ENCODE peak calls at places on chromosomes 16 and 17, in five cellular contexts. O is HepG2, B is H1, N is K562, T is GM12878. U is an unnamed sample.

GRCh38 chr16:22240023-22240697 is 34.1 kb downstream of the EEF2K start:
- DNase-seq in O (no peak), B (no peak), N (no peak), T (no peak), U (no peak)

GRCh38 chr16:57304169-57305061 is 19.9 kb upstream of the PLLP start:
- DNase-seq in O (peak), B (no peak), N (no peak), T (peak), U (no peak)

GRCh38 chr16:67967956-67968439 is 439 bp downstream of the SLC12A4 start:
- DNase-seq in O (no peak), B (peak), N (peak), T (no peak), U (no peak)

GRCh38 chr17:57106107-57106835 is 21.2 kb downstream of the AKAP1 start:
- DNase-seq in O (peak), B (peak), N (no peak), T (no peak), U (peak)

GRCh38 chr17:42683407-42684031 is 1.2 kb downstream of the CNTNAP1 start:
- DNase-seq in O (no peak), B (peak), N (no peak), T (no peak), U (no peak)

GRCh38 chr17:42272576-42272975 is 3.6 kb downstream of the STAT5B start:
- DNase-seq in O (no peak), B (no peak), N (no peak), T (no peak), U (no peak)

GRCh38 chr17:17723354-17724261 is 42.4 kb downstream of the RAI1 start:
- DNase-seq in O (no peak), B (peak), N (no peak), T (no peak), U (no peak)

GRCh38 chr17:32943647-32944191 is 15.8 kb downstream of the TMEM98 start:
- DNase-seq in O (peak), B (no peak), N (no peak), T (no peak), U (no peak)

GRCh38 chr17:66446419-66446818 is 144.0 kb downstream of the PRKCA start:
- DNase-seq in O (no peak), B (no peak), N (no peak), T (no peak), U (no peak)

GRCh38 chr17:6137716-6138502 is 67.7 kb downstream of the WSCD1 start:
- DNase-seq in O (no peak), B (no peak), N (no peak), T (no peak), U (no peak)

GRCh38 chr16:29641561-29641960 is 21.5 kb upstream of the SPN start:
- DNase-seq in O (peak), B (no peak), N (peak), T (no peak), U (no peak)

GRCh38 chr17:14067347-14067746 is 2.0 kb upstream of the COX10 start:
- DNase-seq in O (no peak), B (no peak), N (no peak), T (no peak), U (no peak)

GRCh38 chr16:12027558-12027957 is 51.0 kb downstream of the SNX29 start:
- DNase-seq in O (no peak), B (no peak), N (no peak), T (no peak), U (no peak)

GRCh38 chr17:32477220-32477619 is 9.6 kb upstream of the CDK5R1 start:
- DNase-seq in O (no peak), B (no peak), N (no peak), T (no peak), U (no peak)

GRCh38 chr16:11619327-11619851 is 32.7 kb upstream of the LITAF start:
- DNase-seq in O (no peak), B (no peak), N (no peak), T (peak), U (no peak)

GRCh38 chr16:56344518-56345405 is 80.6 kb downstream of the AMFR start:
- DNase-seq in O (no peak), B (no peak), N (no peak), T (no peak), U (no peak)

GRCh38 chr17:28405632-28406477 is at the start of gene SLC46A1:
- DNase-seq in O (peak), B (peak), N (peak), T (no peak), U (no peak)

GRCh38 chr16:2720719-2721633 is 952 bp upstream of the PRSS27 start:
- DNase-seq in O (peak), B (peak), N (peak), T (peak), U (peak)

GRCh38 chr17:68624381-68624780 is 23.2 kb upstream of the FAM20A start:
- DNase-seq in O (no peak), B (no peak), N (no peak), T (no peak), U (no peak)

GRCh38 chr17:58679263-58680037 is 12.4 kb downstream of the TEX14 start:
- DNase-seq in O (peak), B (no peak), N (peak), T (peak), U (peak)

GRCh38 chr16:2194852-2195315 is 1.5 kb downstream of the CASKIN1 start:
- DNase-seq in O (peak), B (peak), N (peak), T (peak), U (no peak)

GRCh38 chr16:73183678-73184092 is 135.8 kb upstream of the ZFHX3 start:
- DNase-seq in O (no peak), B (no peak), N (no peak), T (no peak), U (no peak)

GRCh38 chr17:9150407-9151090 is 129.2 kb downstream of the NTN1 start:
- DNase-seq in O (no peak), B (no peak), N (no peak), T (no peak), U (no peak)

GRCh38 chr17:60327122-60327869 is 64.6 kb downstream of the USP32 start:
- DNase-seq in O (no peak), B (peak), N (no peak), T (no peak), U (no peak)

GRCh38 chr17:44787271-44787940 is 28.6 kb downstream of the ADAM11 start:
- DNase-seq in O (no peak), B (no peak), N (no peak), T (no peak), U (no peak)

DNA sequence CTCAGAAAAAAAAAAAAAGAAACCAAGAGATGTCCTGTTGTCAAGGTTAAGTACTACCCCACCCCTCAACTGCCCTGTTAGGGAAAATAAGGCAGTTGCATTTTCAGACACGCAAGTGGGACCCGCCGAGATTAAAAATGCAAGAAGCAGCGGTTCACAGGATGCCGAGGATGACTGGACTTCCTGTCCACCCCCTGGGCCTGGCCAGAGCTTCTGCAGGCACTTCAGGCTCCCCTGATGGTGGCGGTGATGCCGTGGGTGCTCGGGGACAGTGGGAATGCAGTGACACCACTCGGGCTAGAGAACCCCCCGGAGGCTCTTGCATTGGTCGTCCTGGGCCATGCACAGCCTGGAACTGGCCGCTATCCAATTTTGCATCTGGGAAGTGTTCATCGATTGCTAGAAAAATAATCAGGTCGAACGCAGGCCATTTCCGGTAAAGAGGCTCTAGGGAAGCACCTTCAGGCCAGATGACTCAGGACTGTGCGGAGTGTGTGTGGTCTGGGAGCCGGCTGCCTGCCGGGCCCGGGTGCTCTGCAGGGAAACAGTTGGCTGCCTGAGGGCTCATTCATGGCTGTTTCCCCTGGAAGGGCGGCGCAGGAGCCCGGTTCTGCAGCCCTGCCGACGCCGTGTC is 13.4 kb upstream of the CRISPLD2 start:
- DNase-seq in O (no peak), B (no peak), N (peak), T (peak), U (no peak)
- TF ChIP-seq ZNF274 in O (no peak), B (no peak), N (no peak), T (no peak), U (no peak)

GRCh38 chr16:4261557-4262172 is 11.2 kb downstream of the TFAP4 start:
- DNase-seq in O (peak), B (peak), N (peak), T (no peak), U (peak)
- TF ChIP-seq CTCF in O (peak), B (peak), N (peak), T (peak), U (peak)

GRCh38 chr16:48277158-48277557 is 29.8 kb upstream of the ABCC11 start:
- DNase-seq in O (no peak), B (no peak), N (no peak), T (no peak), U (no peak)

GRCh38 chr16:48274476-48274875 is 27.1 kb upstream of the ABCC11 start:
- DNase-seq in O (no peak), B (no peak), N (no peak), T (no peak), U (no peak)

GRCh38 chr16:48279199-48279598 is 31.9 kb upstream of the ABCC11 start:
- DNase-seq in O (no peak), B (no peak), N (peak), T (no peak), U (no peak)

GRCh38 chr16:48272837-48273421 is 25.6 kb upstream of the ABCC11 start:
- DNase-seq in O (no peak), B (no peak), N (no peak), T (no peak), U (no peak)

DNA sequence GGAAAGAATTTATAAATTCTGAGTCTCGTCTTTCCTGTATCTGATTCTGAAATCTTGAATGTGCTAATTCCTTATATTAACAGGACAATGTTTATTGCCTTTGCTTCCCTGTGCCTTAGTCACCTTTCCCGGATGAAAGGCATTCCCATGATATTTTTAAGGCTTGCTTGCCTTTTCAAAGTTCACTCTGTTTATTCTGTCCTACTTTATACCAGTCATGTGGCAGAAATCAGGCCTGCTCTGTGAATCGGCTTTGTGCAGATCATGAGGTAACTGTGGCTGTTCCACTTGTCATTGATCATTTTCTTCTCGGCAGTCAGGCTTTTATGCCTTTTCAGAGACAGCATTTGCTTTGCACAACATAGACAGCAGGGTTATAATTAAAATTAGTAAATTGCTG is 28.8 kb upstream of the ABCC11 start:
- DNase-seq in O (peak), B (no peak), N (no peak), T (no peak), U (no peak)
- TF ChIP-seq ZNF274 in O (no peak), B (no peak), N (no peak), T (no peak), U (no peak)

GRCh38 chr17:73784015-73784603 is 139.9 kb upstream of the SDK2 start:
- DNase-seq in O (no peak), B (no peak), N (no peak), T (no peak), U (no peak)
- TF ChIP-seq CTCF in O (no peak), B (no peak), N (no peak), T (no peak), U (no peak)

GRCh38 chr17:80442764-80443163 is 27.8 kb downstream of the ENDOV start:
- DNase-seq in O (no peak), B (no peak), N (no peak), T (no peak), U (no peak)

GRCh38 chr17:80443498-80443897 is 28.5 kb downstream of the ENDOV start:
- DNase-seq in O (no peak), B (no peak), N (no peak), T (no peak), U (no peak)

GRCh38 chr17:80442305-80442659 is 27.3 kb downstream of the ENDOV start:
- DNase-seq in O (no peak), B (no peak), N (no peak), T (no peak), U (no peak)

GRCh38 chr17:80441598-80442304 is 26.8 kb downstream of the ENDOV start:
- DNase-seq in O (no peak), B (no peak), N (no peak), T (no peak), U (no peak)

DNA sequence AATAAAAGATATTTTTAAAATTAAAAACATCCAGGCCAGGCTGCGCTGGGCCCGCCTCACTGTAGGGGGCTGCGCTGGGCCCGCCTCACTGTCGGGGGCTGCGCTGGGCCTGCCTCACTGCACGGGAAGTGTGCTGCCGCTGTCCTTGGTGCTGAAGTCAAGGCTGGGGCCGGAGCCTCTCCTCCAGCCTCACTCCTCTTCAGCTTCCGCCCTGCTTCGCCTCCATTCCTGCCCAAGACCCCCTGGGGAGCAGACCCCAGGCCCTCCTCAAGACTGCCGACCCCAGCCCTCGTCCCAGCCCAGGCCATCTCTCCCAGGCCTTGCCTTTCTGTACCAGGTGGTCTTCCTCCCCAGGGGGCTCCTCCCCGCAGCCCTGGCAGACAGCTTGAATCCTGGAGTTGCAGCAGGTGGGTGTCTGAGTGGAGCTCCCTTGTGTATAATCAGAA is 26.2 kb downstream of the ENDOV start:
- DNase-seq in O (peak), B (peak), N (peak), T (no peak), U (no peak)
- TF ChIP-seq ZNF274 in O (peak), B (no peak), N (no peak), T (no peak), U (no peak)